ENCODE peak calls at places on chromosomes 12 and 14, in six cellular contexts. L, J, X, G, M and U are unnamed samples.

GRCh38 chr12:107461222-107461980 is 224.2 kb upstream of the PWP1 start:
- DNase-seq in G (peak), M (no peak), J (peak), L (no peak), X (no peak), U (no peak)

GRCh38 chr12:63826002-63826585 is 18.4 kb upstream of the SRGAP1 start:
- DNase-seq in L (no peak), G (peak), J (peak), M (no peak), X (no peak), U (no peak)

GRCh38 chr12:57793920-57794319 is 11.3 kb downstream of the TSFM start:
- DNase-seq in G (peak), L (no peak), J (peak), M (no peak), X (no peak), U (no peak)

GRCh38 chr12:46357438-46358324 is 14.9 kb downstream of the SLC38A2 start:
- DNase-seq in L (peak), X (no peak), J (peak), G (peak), M (no peak), U (no peak)

GRCh38 chr14:64891839-64892375 is 12.2 kb upstream of the SPTB start:
- DNase-seq in L (peak), M (peak), X (no peak), G (peak), J (peak), U (no peak)

GRCh38 chr12:113392988-113393579 is 10.6 kb downstream of the SDS start:
- DNase-seq in L (peak), X (no peak), J (no peak), M (no peak), G (no peak), U (no peak)

GRCh38 chr12:92439397-92439779 is 263.4 kb upstream of the PLEKHG7 start:
- DNase-seq in M (no peak), G (peak), L (no peak), X (no peak), J (peak), U (no peak)

GRCh38 chr12:48780381-48781025 is 8.4 kb downstream of the ADCY6 start:
- DNase-seq in J (no peak), X (no peak), L (no peak), M (no peak), G (no peak), U (no peak)

GRCh38 chr14:44962573-44963528 is 861 bp downstream of the TOGARAM1 start:
- DNase-seq in L (no peak), X (no peak), G (peak), M (peak), J (peak), U (no peak)

GRCh38 chr12:118986043-118986442 is 4.7 kb downstream of the SRRM4 start:
- DNase-seq in L (peak), M (no peak), G (no peak), J (no peak), X (no peak), U (no peak)

GRCh38 chr12:111858778-111859177 is 16.8 kb downstream of the MAPKAPK5 start:
- DNase-seq in J (no peak), L (no peak), G (no peak), M (no peak), X (no peak), U (no peak)

GRCh38 chr12:6827982-6828670 is at the start of gene P3H3:
- DNase-seq in X (no peak), G (peak), J (peak), L (peak), M (peak), U (no peak)

GRCh38 chr14:102055181-102055901 is 31.5 kb downstream of the HSP90AA1 start:
- DNase-seq in J (peak), L (peak), G (peak), X (no peak), M (no peak), U (no peak)

GRCh38 chr14:100893760-100894159 is 9.8 kb downstream of the RTL1 start:
- DNase-seq in X (no peak), L (no peak), J (no peak), M (no peak), G (no peak), U (no peak)

GRCh38 chr12:95789126-95790024 is 1.2 kb downstream of the NTN4 start:
- DNase-seq in X (no peak), J (no peak), M (peak), L (peak), G (peak), U (no peak)

GRCh38 chr14:106790189-106791036 is 1264.0 kb downstream of the TMEM121 start:
- DNase-seq in L (peak), M (peak), X (peak), G (peak), J (no peak), U (peak)

GRCh38 chr12:117854339-117855012 is 114.3 kb downstream of the KSR2 start:
- DNase-seq in X (no peak), J (peak), L (peak), M (peak), G (peak), U (no peak)

GRCh38 chr12:123131879-123132402 is 18.9 kb downstream of the PITPNM2 start:
- DNase-seq in G (no peak), X (peak), J (no peak), L (peak), M (peak), U (no peak)

GRCh38 chr14:69006346-69006745 is 27.2 kb upstream of the ACTN1 start:
- DNase-seq in M (no peak), L (no peak), J (no peak), X (no peak), G (no peak), U (no peak)

GRCh38 chr14:54685286-54685845 is 118.4 kb downstream of the SAMD4A start:
- DNase-seq in J (peak), X (no peak), L (no peak), M (no peak), G (no peak), U (no peak)

GRCh38 chr14:36508418-36509051 is 11.5 kb downstream of the NKX2-1 start:
- DNase-seq in G (no peak), J (no peak), L (peak), X (no peak), M (peak), U (no peak)

GRCh38 chr14:101582294-101582693 is 21.0 kb downstream of the DIO3 start:
- DNase-seq in M (no peak), J (no peak), L (no peak), X (no peak), G (no peak), U (no peak)

GRCh38 chr12:109795023-109795422 is 38.2 kb downstream of the TRPV4 start:
- DNase-seq in L (no peak), J (no peak), X (no peak), G (peak), M (no peak), U (no peak)